ENCODE peak calls at places on chromosomes 3 and 15, in five cellular contexts. V, K, J, Q and F are unnamed samples.

GRCh38 chr15:89335289-89336041 is 841 bp upstream of the POLG start:
- ATAC-seq in V (peak), K (peak), J (peak), Q (peak), F (no peak)

GRCh38 chr3:172296248-172296974 is 151.8 kb downstream of the GHSR start:
- ATAC-seq in V (no peak), K (no peak), J (no peak), Q (no peak), F (no peak)

GRCh38 chr15:37891754-37892368 is 42.6 kb upstream of the TMCO5A start:
- ATAC-seq in V (peak), K (no peak), J (peak), Q (peak), F (no peak)

GRCh38 chr15:62912282-62912681 is 130.3 kb upstream of the TPM1 start:
- ATAC-seq in V (no peak), K (no peak), J (peak), Q (no peak), F (no peak)

GRCh38 chr3:49750056-49750455 is 26.3 kb upstream of the GMPPB start:
- ATAC-seq in V (no peak), K (peak), J (no peak), Q (no peak), F (no peak)

GRCh38 chr15:48717458-48717857 is 71.9 kb upstream of the FBN1 start:
- ATAC-seq in V (no peak), K (no peak), J (no peak), Q (no peak), F (no peak)

GRCh38 chr3:27639271-27639670 is 82.9 kb downstream of the EOMES start:
- ATAC-seq in V (peak), K (no peak), J (peak), Q (peak), F (no peak)

GRCh38 chr3:129558076-129558771 is 15.2 kb downstream of the H1-8 start:
- ATAC-seq in V (peak), K (no peak), J (no peak), Q (no peak), F (no peak)

GRCh38 chr3:195385526-195385925 is 57.3 kb downstream of the ACAP2 start:
- ATAC-seq in V (no peak), K (no peak), J (peak), Q (no peak), F (no peak)

GRCh38 chr15:40343512-40343911 is 2.8 kb upstream of the CCDC9B start:
- ATAC-seq in V (no peak), K (peak), J (no peak), Q (no peak), F (no peak)

GRCh38 chr15:35306361-35306981 is 221.4 kb upstream of the NANOGP8 start:
- ATAC-seq in V (no peak), K (peak), J (peak), Q (no peak), F (peak)

GRCh38 chr15:91948001-91948608 is 94.6 kb downstream of the SLCO3A1 start:
- ATAC-seq in V (no peak), K (peak), J (peak), Q (no peak), F (peak)

GRCh38 chr15:88243895-88244787 is 12.4 kb downstream of the NTRK3 start:
- ATAC-seq in V (peak), K (no peak), J (peak), Q (peak), F (no peak)

GRCh38 chr3:52670621-52671521 is 14.8 kb downstream of the PBRM1 start:
- ATAC-seq in V (peak), K (peak), J (peak), Q (peak), F (peak)

GRCh38 chr15:88769161-88769971 is 33.9 kb upstream of the ACAN start:
- ATAC-seq in V (peak), K (no peak), J (no peak), Q (no peak), F (no peak)

GRCh38 chr15:99449514-99449913 is 116.3 kb upstream of the MEF2A start:
- ATAC-seq in V (no peak), K (no peak), J (no peak), Q (no peak), F (no peak)

GRCh38 chr3:108603689-108604088 is 14.2 kb downstream of the DZIP3 start:
- ATAC-seq in V (peak), K (no peak), J (no peak), Q (peak), F (no peak)

GRCh38 chr15:76335851-76336253 is 721 bp upstream of the ISL2 start:
- ATAC-seq in V (no peak), K (no peak), J (no peak), Q (no peak), F (peak)

GRCh38 chr3:39138804-39139415 is 14.5 kb downstream of the CSRNP1 start:
- ATAC-seq in V (peak), K (peak), J (no peak), Q (peak), F (peak)

GRCh38 chr3:10746001-10746400 is 70.0 kb upstream of the SLC6A11 start:
- ATAC-seq in V (peak), K (no peak), J (no peak), Q (peak), F (no peak)

GRCh38 chr15:52785672-52786406 is 4.3 kb downstream of the ONECUT1 start:
- ATAC-seq in V (no peak), K (no peak), J (no peak), Q (no peak), F (no peak)

GRCh38 chr3:9428411-9428810 is 31.0 kb downstream of the SETD5 start:
- ATAC-seq in V (no peak), K (no peak), J (no peak), Q (no peak), F (no peak)

GRCh38 chr3:127483902-127484591 is 106.5 kb downstream of the TPRA1 start:
- ATAC-seq in V (peak), K (no peak), J (no peak), Q (peak), F (no peak)

GRCh38 chr3:58356054-58356453 is 23.4 kb downstream of the PXK start:
- ATAC-seq in V (no peak), K (no peak), J (peak), Q (no peak), F (peak)

GRCh38 chr15:47987908-47988532 is 132.8 kb upstream of the SLC24A5 start:
- ATAC-seq in V (peak), K (peak), J (peak), Q (peak), F (peak)

GRCh38 chr3:171679011-171679492 is 131.2 kb downstream of the PLD1 start:
- ATAC-seq in V (no peak), K (no peak), J (no peak), Q (no peak), F (no peak)

GRCh38 chr3:185737740-185738680 is 86.8 kb downstream of the IGF2BP2 start:
- ATAC-seq in V (no peak), K (no peak), J (no peak), Q (no peak), F (no peak)

GRCh38 chr15:100221461-100222348 is 120.1 kb downstream of the ADAMTS17 start:
- ATAC-seq in V (no peak), K (no peak), J (no peak), Q (no peak), F (no peak)

GRCh38 chr3:176971613-176972174 is 225.6 kb downstream of the TBL1XR1 start:
- ATAC-seq in V (peak), K (no peak), J (no peak), Q (peak), F (no peak)